ENCODE peak calls at places on chromosomes 5 and 9, in five cellular contexts. One of them, this sample, is unnamed.

GRCh38 chr5:125372694-125373621 is 626.5 kb upstream of the ZNF608 start:
- DNase-seq in HepG2: no peak
- DNase-seq in NT2/D1: peak; percentile 62
- DNase-seq in SK-N-SH: peak; percentile 48
- DNase-seq in H1: no peak
- DNase-seq in this sample: no peak

GRCh38 chr9:113428062-113428600 is 17.6 kb downstream of the C9orf43 start:
- DNase-seq in NT2/D1: no peak
- DNase-seq in HepG2: no peak
- DNase-seq in SK-N-SH: no peak
- DNase-seq in H1: no peak
- DNase-seq in this sample: no peak

GRCh38 chr9:95177617-95178016 is 139.9 kb downstream of the FANCC start:
- DNase-seq in NT2/D1: no peak
- DNase-seq in SK-N-SH: no peak
- DNase-seq in HepG2: no peak
- DNase-seq in H1: no peak
- DNase-seq in this sample: no peak

GRCh38 chr9:35311891-35312639 is 150.3 kb downstream of the UNC13B start:
- DNase-seq in SK-N-SH: no peak
- DNase-seq in NT2/D1: no peak
- DNase-seq in H1: no peak
- DNase-seq in HepG2: no peak
- DNase-seq in this sample: no peak

GRCh38 chr9:109812818-109813281 is 32.9 kb downstream of the PALM2AKAP2 start:
- DNase-seq in H1: no peak
- DNase-seq in SK-N-SH: no peak
- DNase-seq in NT2/D1: no peak
- DNase-seq in HepG2: no peak
- DNase-seq in this sample: no peak

GRCh38 chr9:108933231-108933630 is 693 bp downstream of the ELP1 start:
- DNase-seq in SK-N-SH: no peak
- DNase-seq in H1: no peak
- DNase-seq in NT2/D1: no peak
- DNase-seq in HepG2: no peak
- DNase-seq in this sample: no peak

GRCh38 chr5:175052351-175052750 is 328.0 kb downstream of the MSX2 start:
- DNase-seq in SK-N-SH: no peak
- DNase-seq in H1: no peak
- DNase-seq in HepG2: no peak
- DNase-seq in NT2/D1: no peak
- DNase-seq in this sample: no peak

GRCh38 chr5:138910546-138911185 is 35.5 kb upstream of the LRRTM2 start:
- DNase-seq in SK-N-SH: no peak
- DNase-seq in NT2/D1: no peak
- DNase-seq in H1: no peak
- DNase-seq in HepG2: no peak
- DNase-seq in this sample: no peak

GRCh38 chr9:134229466-134230091 is 65.2 kb upstream of the RNU6ATAC start:
- DNase-seq in SK-N-SH: no peak
- DNase-seq in HepG2: no peak
- DNase-seq in NT2/D1: no peak
- DNase-seq in H1: no peak
- DNase-seq in this sample: no peak

GRCh38 chr9:136645903-136646754 is 16.6 kb upstream of the EGFL7 start:
- DNase-seq in NT2/D1: no peak
- DNase-seq in H1: peak; percentile 48
- DNase-seq in HepG2: peak; percentile 24
- DNase-seq in SK-N-SH: peak; percentile 92
- DNase-seq in this sample: no peak

GRCh38 chr9:136645343-136645902 is 17.3 kb upstream of the EGFL7 start:
- DNase-seq in H1: peak; percentile 42
- DNase-seq in HepG2: no peak
- DNase-seq in NT2/D1: no peak
- DNase-seq in SK-N-SH: no peak
- DNase-seq in this sample: no peak

GRCh38 chr9:136644343-136644592 is 18.4 kb upstream of the EGFL7 start:
- DNase-seq in H1: no peak
- DNase-seq in SK-N-SH: no peak
- DNase-seq in HepG2: no peak
- DNase-seq in NT2/D1: no peak
- DNase-seq in this sample: no peak

GRCh38 chr9:136643596-136644342 is 18.9 kb upstream of the EGFL7 start:
- DNase-seq in H1: peak; percentile 43
- DNase-seq in HepG2: no peak
- DNase-seq in SK-N-SH: no peak
- DNase-seq in NT2/D1: no peak
- DNase-seq in this sample: no peak

DNA sequence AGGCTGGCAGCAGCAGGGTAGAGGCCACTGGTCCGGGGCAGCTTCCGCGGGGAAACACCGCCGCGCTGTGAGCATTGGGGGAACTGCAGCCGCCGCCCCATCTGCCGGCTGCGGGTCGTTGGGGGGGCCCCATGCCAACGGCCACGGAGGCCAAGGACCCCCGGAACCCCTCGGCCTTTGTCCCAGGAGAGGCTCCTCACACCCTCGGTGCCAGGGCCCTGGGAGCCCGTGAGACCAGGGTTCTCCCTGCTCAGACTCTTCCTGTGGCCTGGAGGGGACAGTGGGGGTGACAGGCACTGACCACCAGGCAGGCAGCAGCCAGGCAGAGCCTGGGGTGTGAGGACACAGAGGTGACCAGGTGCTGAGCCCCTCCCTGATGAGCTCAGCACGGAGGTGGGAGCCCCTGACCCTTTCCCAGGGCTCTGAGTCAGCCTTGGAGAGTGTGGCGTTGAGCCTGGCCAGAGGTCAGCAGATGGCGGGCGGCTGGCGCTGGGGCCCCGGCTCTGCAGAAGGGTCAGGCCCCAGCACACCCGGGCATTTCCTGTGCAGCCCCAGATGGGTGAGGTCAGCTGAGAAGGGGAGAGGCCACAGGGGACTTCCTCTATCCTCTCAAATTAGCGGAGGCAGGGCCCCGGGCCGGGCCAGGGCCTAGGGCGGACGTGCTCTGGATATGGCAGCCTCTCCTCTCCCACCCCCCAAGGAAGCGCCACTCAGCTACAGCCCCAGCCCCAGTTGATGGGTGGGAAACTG is 17.9 kb upstream of the EGFL7 start:
- DNase-seq in HepG2: peak; percentile 31
- DNase-seq in SK-N-SH: peak; percentile 70
- DNase-seq in NT2/D1: no peak
- DNase-seq in H1: peak; percentile 93
- DNase-seq in this sample: peak; percentile 42
- TF ChIP-seq YY1 in HepG2: peak; percentile 49
- TF ChIP-seq YY1 in SK-N-SH: no peak
- TF ChIP-seq YY1 in NT2/D1: no peak
- TF ChIP-seq YY1 in H1: no peak
- TF ChIP-seq YY1 in this sample: no peak

GRCh38 chr5:142283304-142283703 is 41.5 kb downstream of the SPRY4 start:
- DNase-seq in NT2/D1: no peak
- DNase-seq in SK-N-SH: no peak
- DNase-seq in HepG2: no peak
- DNase-seq in H1: no peak
- DNase-seq in this sample: no peak

GRCh38 chr5:142281966-142282365 is 42.9 kb downstream of the SPRY4 start:
- DNase-seq in H1: no peak
- DNase-seq in HepG2: no peak
- DNase-seq in NT2/D1: no peak
- DNase-seq in SK-N-SH: no peak
- DNase-seq in this sample: no peak

GRCh38 chr5:142281012-142281374 is 43.8 kb downstream of the SPRY4 start:
- DNase-seq in SK-N-SH: no peak
- DNase-seq in HepG2: no peak
- DNase-seq in H1: no peak
- DNase-seq in NT2/D1: no peak
- DNase-seq in this sample: no peak

GRCh38 chr5:142277796-142278195 is 47.0 kb downstream of the SPRY4 start:
- DNase-seq in NT2/D1: no peak
- DNase-seq in H1: no peak
- DNase-seq in HepG2: no peak
- DNase-seq in SK-N-SH: no peak
- DNase-seq in this sample: no peak

DNA sequence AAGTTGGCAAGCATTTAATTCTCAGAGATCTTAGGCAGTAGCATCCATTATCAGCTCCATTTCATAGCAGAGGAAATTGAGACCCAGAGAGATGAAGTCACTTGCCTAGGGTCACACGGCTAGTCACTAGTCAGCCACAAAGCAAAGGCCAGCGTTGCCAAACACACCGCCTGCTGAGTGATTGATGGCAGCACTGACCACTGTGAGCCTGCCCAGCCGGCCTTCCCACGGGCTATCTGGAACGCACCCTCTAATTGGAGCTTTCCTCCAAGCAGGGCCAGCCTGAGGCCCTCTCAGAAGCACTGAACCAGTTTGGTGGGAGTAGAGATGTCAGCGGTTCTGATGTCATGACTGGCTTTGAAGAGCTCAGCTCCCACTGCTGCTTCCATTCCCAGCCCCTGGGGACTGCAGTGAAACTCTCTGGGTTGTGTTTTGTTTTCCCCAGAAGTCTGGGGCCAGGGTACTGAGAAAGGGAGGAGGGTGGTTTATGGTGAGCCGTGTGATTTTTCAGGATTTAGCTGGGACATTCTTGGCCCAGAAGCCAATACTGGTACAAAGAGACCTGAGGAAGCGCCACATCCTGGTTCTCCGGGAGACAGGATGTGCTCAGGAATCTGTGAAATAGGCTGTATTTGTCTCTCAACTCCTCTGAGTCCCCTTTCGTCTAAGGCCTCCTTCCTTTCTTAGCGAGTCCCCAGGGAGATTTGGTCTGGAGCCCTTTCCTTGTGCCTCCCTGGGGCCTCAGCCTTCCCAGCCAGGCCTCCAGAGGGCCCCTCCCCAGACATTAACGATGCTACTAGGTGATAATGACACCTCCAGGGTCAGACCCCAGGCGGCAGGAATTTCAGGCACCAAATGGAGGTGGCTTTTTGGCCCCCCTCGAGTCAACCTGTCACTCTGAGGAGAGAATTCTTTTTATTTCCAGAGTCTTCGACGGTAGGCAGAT is 44.5 kb downstream of the SPRY4 start:
- DNase-seq in SK-N-SH: peak; percentile 47
- DNase-seq in NT2/D1: no peak
- DNase-seq in H1: peak; percentile 77
- DNase-seq in HepG2: peak; percentile 83
- DNase-seq in this sample: no peak
- TF ChIP-seq YY1 in SK-N-SH: no peak
- TF ChIP-seq YY1 in NT2/D1: no peak
- TF ChIP-seq YY1 in H1: no peak
- TF ChIP-seq YY1 in HepG2: no peak
- TF ChIP-seq YY1 in this sample: no peak

GRCh38 chr9:133134419-133135190 is 13.6 kb upstream of the RALGDS start:
- DNase-seq in SK-N-SH: no peak
- DNase-seq in NT2/D1: no peak
- DNase-seq in HepG2: no peak
- DNase-seq in H1: no peak
- DNase-seq in this sample: no peak

GRCh38 chr9:133132174-133132573 is 11.1 kb upstream of the RALGDS start:
- DNase-seq in H1: no peak
- DNase-seq in HepG2: no peak
- DNase-seq in NT2/D1: no peak
- DNase-seq in SK-N-SH: no peak
- DNase-seq in this sample: no peak

GRCh38 chr9:133133680-133134418 is 12.8 kb upstream of the RALGDS start:
- DNase-seq in HepG2: peak; percentile 91
- DNase-seq in H1: no peak
- DNase-seq in NT2/D1: peak; percentile 68
- DNase-seq in SK-N-SH: peak; percentile 90
- DNase-seq in this sample: peak; percentile 89

GRCh38 chr9:133137451-133138231 is 16.6 kb upstream of the RALGDS start:
- DNase-seq in SK-N-SH: no peak
- DNase-seq in HepG2: no peak
- DNase-seq in H1: no peak
- DNase-seq in NT2/D1: no peak
- DNase-seq in this sample: no peak

DNA sequence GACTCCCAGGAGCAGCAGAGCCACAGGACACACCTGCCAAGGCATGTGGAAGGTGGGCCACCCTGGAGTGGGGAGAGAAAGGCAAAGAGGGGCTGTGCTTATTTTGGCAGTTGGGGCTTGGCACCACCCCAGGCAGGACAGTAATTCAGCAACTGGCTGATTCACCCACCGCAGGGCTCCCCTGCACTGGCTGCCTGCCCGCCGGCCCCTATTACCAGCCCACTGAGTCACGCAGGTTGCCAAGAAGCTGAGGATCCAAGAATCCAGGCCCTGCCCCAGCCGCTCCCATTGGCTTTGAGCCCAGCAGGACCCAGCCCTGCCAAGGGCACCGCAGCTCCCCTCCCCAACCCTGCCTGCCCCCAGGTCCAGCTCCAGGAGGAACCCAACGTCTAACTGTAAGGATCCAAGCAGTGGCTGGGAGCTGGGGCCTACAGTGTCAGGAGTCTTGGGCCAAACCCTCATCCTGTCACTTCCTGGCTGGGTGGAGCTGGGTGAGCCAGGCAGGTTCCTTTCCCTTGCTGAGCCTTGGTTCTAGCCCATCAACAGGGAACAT is 14.2 kb upstream of the RALGDS start:
- DNase-seq in SK-N-SH: peak; percentile 44
- DNase-seq in H1: no peak
- DNase-seq in HepG2: no peak
- DNase-seq in NT2/D1: no peak
- DNase-seq in this sample: peak; percentile 90
- TF ChIP-seq YY1 in SK-N-SH: no peak
- TF ChIP-seq YY1 in H1: no peak
- TF ChIP-seq YY1 in HepG2: no peak
- TF ChIP-seq YY1 in NT2/D1: no peak
- TF ChIP-seq YY1 in this sample: no peak

GRCh38 chr9:73074176-73074708 is 77.4 kb upstream of the ANXA1 start:
- DNase-seq in NT2/D1: no peak
- DNase-seq in SK-N-SH: no peak
- DNase-seq in H1: no peak
- DNase-seq in HepG2: peak; percentile 70
- DNase-seq in this sample: no peak
- TF ChIP-seq YY1 in NT2/D1: no peak
- TF ChIP-seq YY1 in SK-N-SH: no peak
- TF ChIP-seq YY1 in H1: no peak
- TF ChIP-seq YY1 in HepG2: no peak
- TF ChIP-seq YY1 in this sample: no peak

DNA sequence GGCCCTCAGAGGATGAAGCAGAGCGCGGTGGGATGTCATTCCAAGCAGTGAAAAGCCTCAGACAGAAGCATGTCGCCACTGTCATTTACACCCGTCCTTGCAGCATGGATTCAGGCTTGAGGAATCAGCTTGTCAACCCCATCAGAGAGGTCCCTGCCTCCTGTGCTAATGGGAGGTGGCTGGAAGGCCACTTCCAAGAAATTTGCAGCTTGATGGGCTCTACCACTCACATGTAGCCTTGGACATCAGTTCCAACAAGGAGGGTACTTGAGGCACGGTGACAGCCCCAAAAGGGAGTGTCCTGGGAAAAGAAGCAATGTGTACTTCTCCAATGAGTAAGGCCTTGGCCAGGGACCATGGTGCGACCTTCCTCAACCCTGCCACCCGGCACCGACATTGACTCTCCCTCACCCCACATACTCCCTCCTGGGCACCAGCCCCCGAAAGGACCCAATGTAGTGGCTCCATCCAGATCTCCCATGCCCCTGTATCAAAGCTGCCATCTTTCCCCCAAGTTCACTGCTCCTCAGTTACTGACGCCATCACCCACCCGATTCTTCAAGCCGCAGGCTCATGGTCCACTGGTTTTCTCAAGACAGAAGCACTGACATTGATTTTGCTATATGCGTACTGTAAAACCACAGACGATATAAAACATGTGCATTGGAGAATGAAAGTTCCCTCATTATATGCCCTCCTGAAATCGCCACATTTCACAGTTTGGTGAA is 207.0 kb upstream of the IER5L start:
- DNase-seq in HepG2: no peak
- DNase-seq in NT2/D1: no peak
- DNase-seq in H1: no peak
- DNase-seq in SK-N-SH: no peak
- DNase-seq in this sample: no peak
- TF ChIP-seq YY1 in HepG2: no peak
- TF ChIP-seq YY1 in NT2/D1: no peak
- TF ChIP-seq YY1 in H1: no peak
- TF ChIP-seq YY1 in SK-N-SH: no peak
- TF ChIP-seq YY1 in this sample: no peak

This sample was measured in HCT116.